ENCODE peak calls at places on chromosomes 4 and X, in eight cellular contexts. M is stomach, Y is GM12878, G is heart left ventricle, U is thyroid gland, I is esophagus squamous epithelium, B is adrenal gland, D is IMR-90. V is an unnamed sample. For H3K36me3, the result is how much of the 10 kb centered on the place peaks cover.

GRCh38 chrX:120299928-120300327 is 11.3 kb downstream of the TMEM255A start:
- DNase-seq in U (no peak), M (no peak), D (no peak), I (no peak), B (no peak), G (no peak), Y (no peak), V (no peak)

GRCh38 chr4:11626046-11626445 is 197.4 kb upstream of the HS3ST1 start:
- DNase-seq in B (no peak), U (no peak), D (no peak), G (no peak), I (no peak), M (no peak), Y (no peak), V (no peak)

GRCh38 chrX:43557792-43558191 is 98.3 kb upstream of the MAOA start:
- DNase-seq in B (peak), G (peak), D (peak), I (no peak), U (peak), Y (peak), M (peak), V (peak)

GRCh38 chr4:48635310-48635709 is 144.8 kb downstream of the FRYL start:
- DNase-seq in G (no peak), M (no peak), D (peak), I (no peak), B (no peak), Y (no peak), U (no peak), V (no peak)

GRCh38 chr4:16858275-16858752 is 40.1 kb downstream of the LDB2 start:
- DNase-seq in D (peak), I (no peak), G (peak), U (no peak), M (no peak), B (no peak), Y (no peak), V (no peak)

GRCh38 chrX:40845331-40845911 is 110.1 kb upstream of the MED14 start:
- DNase-seq in G (peak), B (no peak), M (no peak), I (no peak), Y (no peak), U (peak), D (peak), V (peak)

GRCh38 chrX:17802756-17803155 is 58.3 kb downstream of the RAI2 start:
- DNase-seq in Y (no peak), B (no peak), D (no peak), G (no peak), U (no peak), M (no peak), I (no peak), V (no peak)

GRCh38 chr4:88225216-88226107 is 58.9 kb downstream of the PPM1K start:
- DNase-seq in I (no peak), Y (no peak), G (no peak), B (no peak), U (no peak), D (peak), M (no peak), V (no peak)

GRCh38 chr4:48949518-48950207 is 36.4 kb upstream of the CWH43 start:
- DNase-seq in U (no peak), B (no peak), Y (no peak), I (no peak), M (no peak), G (no peak), D (no peak), V (no peak)

GRCh38 chr4:81635128-81635527 is 163.4 kb upstream of the RASGEF1B start:
- DNase-seq in B (no peak), M (no peak), G (no peak), I (no peak), Y (no peak), D (no peak), U (no peak), V (no peak)

GRCh38 chr4:21447320-21448055 is 501.1 kb downstream of the KCNIP4 start:
- DNase-seq in B (no peak), G (no peak), D (no peak), I (no peak), Y (no peak), M (no peak), U (no peak), V (no peak)

GRCh38 chrX:153226344-153227190 is 47.5 kb downstream of the MAGEA1 start:
- DNase-seq in D (peak), Y (no peak), M (no peak), U (peak), B (no peak), G (no peak), I (no peak), V (peak)

GRCh38 chr4:173990126-173990878 is 293.2 kb downstream of the FBXO8 start:
- DNase-seq in Y (no peak), B (no peak), U (no peak), G (no peak), M (no peak), D (peak), I (no peak), V (peak)

GRCh38 chr4:3802571-3803474 is 36.6 kb downstream of the ADRA2C start:
- DNase-seq in G (no peak), I (no peak), U (no peak), Y (no peak), B (no peak), M (no peak), D (no peak), V (no peak)

GRCh38 chrX:155334486-155335316 is at the start of gene CLIC2:
- DNase-seq in Y (no peak), B (peak), U (peak), G (peak), I (no peak), M (peak), D (peak), V (peak)

GRCh38 chr4:108043536-108043935 is 53.8 kb downstream of the HADH start:
- DNase-seq in D (no peak), Y (no peak), M (no peak), U (no peak), B (no peak), G (no peak), I (no peak), V (no peak)

GRCh38 chrX:50036481-50036880 is 114.1 kb downstream of the CLCN5 start:
- DNase-seq in M (no peak), U (no peak), D (no peak), B (no peak), I (no peak), G (no peak), Y (no peak), V (no peak)
- H3K36me3 ChIP-seq in M (under half), U (under half), D (under half), B (under half), I (under half), G (under half), Y (under half), V (under half)

DNA sequence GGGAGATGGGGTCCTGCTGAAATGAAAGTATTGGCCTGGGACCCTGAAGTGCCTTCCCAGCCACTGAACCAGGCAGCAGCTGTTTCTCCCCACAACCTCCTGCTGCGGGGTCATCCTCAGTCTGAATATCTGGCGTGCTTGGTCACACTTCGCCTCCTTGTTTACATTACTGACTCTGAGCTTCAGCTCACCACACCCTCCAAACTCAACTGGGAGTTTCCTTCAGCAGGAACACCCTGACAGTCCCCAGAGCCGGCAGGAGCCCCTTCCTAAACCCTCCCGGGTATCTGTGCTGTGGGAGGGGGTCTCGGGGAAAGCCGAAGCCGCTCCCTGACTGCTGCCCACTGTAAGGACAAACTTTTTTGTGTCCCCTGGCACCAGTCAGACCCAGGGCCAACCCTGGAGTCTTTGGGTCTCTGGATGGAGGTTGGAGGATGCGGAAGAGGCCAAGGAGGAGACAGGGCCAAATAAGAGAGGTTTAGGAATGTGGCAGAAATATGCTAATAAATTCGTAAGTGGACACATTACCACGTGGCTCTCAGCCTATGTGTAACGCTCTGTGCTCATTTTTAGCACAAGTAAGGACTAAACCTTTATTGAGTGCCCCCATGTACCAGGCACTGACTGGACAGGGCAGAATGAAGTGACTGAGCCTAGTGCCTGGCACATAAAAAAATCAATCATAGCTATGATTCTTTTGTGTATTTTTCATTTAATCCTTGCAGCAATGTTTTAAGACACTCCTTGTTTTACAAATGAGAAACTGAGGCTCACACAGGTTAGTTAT is 20.7 kb downstream of the FHDC1 start:
- DNase-seq in D (peak), U (peak), G (no peak), M (peak), I (no peak), Y (no peak), B (no peak), V (no peak)
- TF ChIP-seq POLR2A in D (no peak), U (no peak), G (no peak), M (no peak), I (no peak), Y (no peak), B (no peak), V (no peak)

DNA sequence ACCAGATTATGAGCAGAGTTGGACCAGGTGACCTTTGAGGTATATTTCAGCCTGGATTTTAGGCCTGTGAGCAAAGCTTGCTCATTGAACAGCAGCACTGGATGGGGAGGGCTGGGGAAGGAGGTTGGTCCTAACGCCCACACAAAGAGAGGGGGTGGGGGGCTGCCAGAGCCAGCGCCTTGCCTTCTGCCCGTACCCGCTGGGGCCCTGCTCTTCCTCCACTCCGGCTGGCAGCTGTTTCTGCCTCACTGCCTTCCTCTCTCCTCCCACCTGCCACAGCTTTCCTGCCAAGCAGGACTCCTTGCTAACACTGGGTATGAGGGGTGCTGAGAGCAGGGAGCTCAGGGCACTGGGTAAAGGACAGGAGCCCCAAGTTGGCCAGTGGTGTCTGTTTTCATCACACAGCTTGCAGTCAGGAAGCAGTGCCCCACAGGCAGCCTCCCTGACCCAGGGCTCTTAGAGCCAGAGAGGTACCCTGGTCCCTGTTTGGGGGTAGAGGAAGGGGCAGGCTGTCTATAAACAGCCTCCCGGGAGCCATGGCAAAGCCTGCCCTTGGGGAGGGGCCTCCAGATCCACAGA is 6.1 kb downstream of the NALF2 start:
- DNase-seq in D (no peak), B (no peak), Y (no peak), G (no peak), U (peak), I (no peak), M (no peak), V (no peak)
- H3K4me3 ChIP-seq in D (no peak), B (no peak), Y (no peak), G (no peak), U (no peak), I (no peak), M (no peak), V (no peak)

DNA sequence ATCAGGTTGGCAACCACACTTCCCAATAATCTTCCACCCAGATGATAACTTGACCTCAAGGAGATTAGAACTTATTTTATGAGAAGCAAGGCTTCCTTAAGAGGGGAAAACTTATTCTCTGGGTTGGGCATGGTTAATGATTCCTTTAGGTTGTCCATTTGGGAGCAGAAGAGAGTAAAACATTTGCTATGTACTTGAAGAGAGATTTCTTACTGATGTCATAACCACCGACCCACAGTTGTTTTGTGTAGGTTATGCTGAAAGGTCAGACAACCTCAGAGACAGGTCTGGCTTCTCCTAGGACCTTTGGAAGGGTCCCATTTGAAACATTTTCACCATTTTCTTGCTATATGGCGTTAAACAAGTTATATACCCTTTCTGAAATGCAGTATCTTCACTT is 56.1 kb downstream of the FAM114A1 start:
- DNase-seq in G (no peak), Y (no peak), B (no peak), I (no peak), D (no peak), M (no peak), U (no peak), V (no peak)
- H3K36me3 ChIP-seq in G (half or more), Y (under half), B (half or more), I (under half), D (half or more), M (under half), U (half or more), V (under half)

DNA sequence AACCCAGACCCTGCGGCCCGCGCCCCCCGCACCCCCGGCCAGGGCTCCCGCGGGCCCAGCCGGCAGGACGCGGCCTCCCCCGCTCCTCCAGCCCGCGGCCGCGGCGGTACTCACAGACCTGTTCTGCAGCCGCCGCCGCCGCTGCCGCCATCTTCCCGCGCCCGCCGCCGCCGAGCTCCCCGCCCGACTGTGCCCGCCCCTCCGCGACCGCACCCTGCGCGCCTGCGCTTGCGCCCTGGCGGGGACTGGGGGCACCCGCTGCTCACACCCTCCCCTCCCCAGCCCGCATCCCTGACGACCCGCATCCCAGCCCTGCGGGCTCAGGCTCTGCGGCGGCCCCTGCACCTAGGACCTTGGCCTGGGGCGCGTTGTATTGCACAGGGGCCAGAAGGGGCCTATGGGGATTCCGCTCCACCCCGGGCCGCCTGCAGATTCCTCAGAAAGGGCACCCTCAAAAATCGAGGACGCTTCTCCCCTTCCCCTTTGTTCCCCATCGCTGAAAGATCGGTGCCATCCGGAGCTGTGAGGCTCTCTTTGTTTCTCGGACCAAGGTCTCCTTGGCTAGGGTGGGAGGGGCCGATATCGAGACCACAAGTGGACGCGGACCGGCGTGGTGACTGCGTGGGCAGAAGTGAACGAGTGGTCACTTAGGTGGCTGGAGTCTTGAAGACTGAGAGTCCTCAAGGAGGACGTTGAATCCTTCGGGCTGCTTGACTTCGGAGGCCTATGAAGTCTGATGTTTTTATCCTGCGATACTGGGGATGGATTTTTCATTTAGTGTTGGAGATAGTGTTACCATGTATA is at the start of gene SGCB:
- DNase-seq in I (peak), U (peak), G (peak), Y (no peak), D (peak), B (peak), M (peak), V (peak)
- TF ChIP-seq POLR2A in I (no peak), U (peak), G (no peak), Y (peak), D (no peak), B (peak), M (no peak), V (peak)